ENCODE peak calls at places on chromosomes 6 and 20, in eight cellular contexts. One of them, this sample, is unnamed.

GRCh38 chr6:20791932-20792331 is 257.7 kb downstream of the CDKAL1 start:
- DNase-seq in sigmoid colon: no peak
- DNase-seq in epithelial cell of esophagus: no peak
- DNase-seq in AG10803: peak
- DNase-seq in PC-9: no peak
- DNase-seq in ascending aorta: no peak
- DNase-seq in HCT116: no peak
- DNase-seq in psoas muscle: no peak
- DNase-seq in this sample: no peak

GRCh38 chr20:50727792-50728485 is 3.4 kb upstream of the PARD6B start:
- DNase-seq in sigmoid colon: no peak
- DNase-seq in epithelial cell of esophagus: no peak
- DNase-seq in AG10803: no peak
- DNase-seq in PC-9: no peak
- DNase-seq in ascending aorta: no peak
- DNase-seq in HCT116: no peak
- DNase-seq in psoas muscle: no peak
- DNase-seq in this sample: no peak

GRCh38 chr6:49151461-49151860 is 311.6 kb downstream of the MMUT start:
- DNase-seq in sigmoid colon: no peak
- DNase-seq in epithelial cell of esophagus: no peak
- DNase-seq in AG10803: no peak
- DNase-seq in PC-9: no peak
- DNase-seq in ascending aorta: no peak
- DNase-seq in HCT116: no peak
- DNase-seq in psoas muscle: no peak
- DNase-seq in this sample: no peak

GRCh38 chr6:136582702-136583471 is 32.7 kb upstream of the MAP7 start:
- DNase-seq in sigmoid colon: no peak
- DNase-seq in epithelial cell of esophagus: peak
- DNase-seq in AG10803: peak
- DNase-seq in PC-9: no peak
- DNase-seq in ascending aorta: no peak
- DNase-seq in HCT116: peak
- DNase-seq in psoas muscle: no peak
- DNase-seq in this sample: no peak

GRCh38 chr20:51772236-51772635 is 4.0 kb upstream of the ATP9A start:
- DNase-seq in sigmoid colon: no peak
- DNase-seq in epithelial cell of esophagus: no peak
- DNase-seq in AG10803: no peak
- DNase-seq in PC-9: no peak
- DNase-seq in ascending aorta: no peak
- DNase-seq in HCT116: no peak
- DNase-seq in psoas muscle: no peak
- DNase-seq in this sample: no peak

GRCh38 chr20:4507288-4507719 is 214.4 kb upstream of the PRND start:
- DNase-seq in sigmoid colon: no peak
- DNase-seq in epithelial cell of esophagus: peak
- DNase-seq in AG10803: peak
- DNase-seq in PC-9: no peak
- DNase-seq in ascending aorta: no peak
- DNase-seq in HCT116: no peak
- DNase-seq in psoas muscle: no peak
- DNase-seq in this sample: no peak

GRCh38 chr6:134394905-134395304 is 77.0 kb upstream of the SGK1 start:
- DNase-seq in sigmoid colon: no peak
- DNase-seq in epithelial cell of esophagus: peak
- DNase-seq in AG10803: no peak
- DNase-seq in PC-9: no peak
- DNase-seq in ascending aorta: no peak
- DNase-seq in HCT116: no peak
- DNase-seq in psoas muscle: no peak
- DNase-seq in this sample: no peak

GRCh38 chr20:59561614-59562277 is 42.6 kb upstream of the PHACTR3 start:
- DNase-seq in sigmoid colon: no peak
- DNase-seq in epithelial cell of esophagus: no peak
- DNase-seq in AG10803: no peak
- DNase-seq in PC-9: no peak
- DNase-seq in ascending aorta: no peak
- DNase-seq in HCT116: no peak
- DNase-seq in psoas muscle: no peak
- DNase-seq in this sample: no peak

GRCh38 chr20:44104807-44105517 is 82.0 kb downstream of the JPH2 start:
- DNase-seq in sigmoid colon: peak
- DNase-seq in epithelial cell of esophagus: peak
- DNase-seq in AG10803: peak
- DNase-seq in PC-9: peak
- DNase-seq in ascending aorta: no peak
- DNase-seq in HCT116: no peak
- DNase-seq in psoas muscle: no peak
- DNase-seq in this sample: no peak

GRCh38 chr20:32505723-32506473 is 79.2 kb downstream of the NOL4L start:
- DNase-seq in sigmoid colon: no peak
- DNase-seq in epithelial cell of esophagus: no peak
- DNase-seq in AG10803: no peak
- DNase-seq in PC-9: no peak
- DNase-seq in ascending aorta: no peak
- DNase-seq in HCT116: no peak
- DNase-seq in psoas muscle: no peak
- DNase-seq in this sample: no peak

GRCh38 chr6:36118550-36119107 is 11.7 kb upstream of the MAPK13 start:
- DNase-seq in sigmoid colon: peak
- DNase-seq in epithelial cell of esophagus: peak
- DNase-seq in AG10803: no peak
- DNase-seq in PC-9: peak
- DNase-seq in ascending aorta: no peak
- DNase-seq in HCT116: no peak
- DNase-seq in psoas muscle: peak
- DNase-seq in this sample: no peak

GRCh38 chr20:32582659-32583580 is 2.2 kb downstream of the NOL4L start:
- DNase-seq in sigmoid colon: no peak
- DNase-seq in epithelial cell of esophagus: no peak
- DNase-seq in AG10803: no peak
- DNase-seq in PC-9: peak
- DNase-seq in ascending aorta: no peak
- DNase-seq in HCT116: no peak
- DNase-seq in psoas muscle: no peak
- DNase-seq in this sample: peak

GRCh38 chr20:46001498-46001897 is 7.2 kb upstream of the MMP9 start:
- DNase-seq in sigmoid colon: peak
- DNase-seq in epithelial cell of esophagus: no peak
- DNase-seq in AG10803: no peak
- DNase-seq in PC-9: no peak
- DNase-seq in ascending aorta: no peak
- DNase-seq in HCT116: no peak
- DNase-seq in psoas muscle: no peak
- DNase-seq in this sample: no peak

GRCh38 chr6:26454641-26455040 is 3.1 kb upstream of the BTN2A1 start:
- DNase-seq in sigmoid colon: no peak
- DNase-seq in epithelial cell of esophagus: no peak
- DNase-seq in AG10803: peak
- DNase-seq in PC-9: no peak
- DNase-seq in ascending aorta: no peak
- DNase-seq in HCT116: no peak
- DNase-seq in psoas muscle: no peak
- DNase-seq in this sample: no peak

GRCh38 chr6:16576391-16577368 is 184.6 kb downstream of the ATXN1 start:
- DNase-seq in sigmoid colon: no peak
- DNase-seq in epithelial cell of esophagus: peak
- DNase-seq in AG10803: no peak
- DNase-seq in PC-9: no peak
- DNase-seq in ascending aorta: no peak
- DNase-seq in HCT116: no peak
- DNase-seq in psoas muscle: no peak
- DNase-seq in this sample: no peak

DNA sequence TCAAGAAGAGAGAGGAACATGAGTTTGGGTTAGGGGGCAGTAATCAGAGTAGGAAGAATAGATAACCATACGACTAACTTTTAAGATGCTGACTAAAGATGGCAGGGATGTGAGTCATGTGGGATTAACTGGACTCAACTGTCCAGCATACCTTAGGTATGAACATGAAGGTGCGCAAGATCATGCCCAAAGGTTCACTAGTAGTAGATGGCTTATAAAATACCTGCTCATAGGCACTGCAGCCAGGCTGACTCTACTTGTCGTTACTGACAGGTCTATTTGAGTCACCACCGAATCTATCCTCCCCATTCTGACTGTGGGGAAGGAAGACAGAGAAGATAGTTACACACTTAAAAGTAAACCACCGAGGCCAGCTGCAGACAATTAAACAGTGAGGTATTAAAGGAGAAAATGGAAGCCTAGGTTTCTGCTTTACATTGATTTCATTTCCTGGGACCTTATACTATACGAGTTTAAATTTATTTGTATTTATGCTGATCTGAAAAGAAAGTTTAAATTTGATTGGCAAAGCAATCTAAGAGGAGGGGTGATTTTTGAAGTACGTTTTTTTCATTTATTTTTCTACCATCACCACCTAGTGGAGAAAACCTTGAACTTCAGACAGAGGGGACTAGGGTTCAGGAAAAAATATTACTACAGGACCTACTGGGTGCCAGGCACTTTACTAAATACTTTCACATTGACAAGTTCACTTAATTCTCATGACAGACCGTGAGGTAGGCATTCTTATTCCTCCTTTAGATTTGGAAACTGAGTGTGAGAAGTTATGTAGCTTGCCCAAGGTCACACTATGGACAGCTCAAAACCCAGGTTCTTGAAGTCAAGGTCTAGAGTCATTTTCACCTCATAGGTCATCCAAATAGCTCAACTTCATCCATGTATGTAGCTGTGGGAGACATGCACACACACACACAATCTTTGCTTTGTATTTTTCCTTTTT is 4.0 kb upstream of the WRNIP1 start:
- DNase-seq in sigmoid colon: no peak
- DNase-seq in epithelial cell of esophagus: peak
- DNase-seq in AG10803: no peak
- DNase-seq in PC-9: no peak
- DNase-seq in ascending aorta: no peak
- DNase-seq in HCT116: no peak
- DNase-seq in psoas muscle: no peak
- DNase-seq in this sample: no peak
- TF ChIP-seq CTCF in sigmoid colon: no peak
- TF ChIP-seq CTCF in epithelial cell of esophagus: peak
- TF ChIP-seq CTCF in AG10803: peak
- TF ChIP-seq CTCF in PC-9: peak
- TF ChIP-seq CTCF in ascending aorta: peak
- TF ChIP-seq CTCF in HCT116: peak
- TF ChIP-seq CTCF in psoas muscle: peak
- TF ChIP-seq CTCF in this sample: no peak

GRCh38 chr6:159170999-159171712 is 2.0 kb downstream of the FNDC1 start:
- DNase-seq in sigmoid colon: no peak
- DNase-seq in epithelial cell of esophagus: peak
- DNase-seq in AG10803: peak
- DNase-seq in PC-9: no peak
- DNase-seq in ascending aorta: no peak
- DNase-seq in HCT116: no peak
- DNase-seq in psoas muscle: no peak
- DNase-seq in this sample: no peak

GRCh38 chr6:159168536-159169192 is 536 bp upstream of the FNDC1 start:
- DNase-seq in sigmoid colon: peak
- DNase-seq in epithelial cell of esophagus: no peak
- DNase-seq in AG10803: peak
- DNase-seq in PC-9: no peak
- DNase-seq in ascending aorta: no peak
- DNase-seq in HCT116: no peak
- DNase-seq in psoas muscle: peak
- DNase-seq in this sample: no peak

GRCh38 chr6:159170333-159170672 is 1.1 kb downstream of the FNDC1 start:
- DNase-seq in sigmoid colon: no peak
- DNase-seq in epithelial cell of esophagus: no peak
- DNase-seq in AG10803: peak
- DNase-seq in PC-9: no peak
- DNase-seq in ascending aorta: no peak
- DNase-seq in HCT116: no peak
- DNase-seq in psoas muscle: no peak
- DNase-seq in this sample: no peak

GRCh38 chr6:159169557-159170332 is 545 bp downstream of the FNDC1 start:
- DNase-seq in sigmoid colon: peak
- DNase-seq in epithelial cell of esophagus: peak
- DNase-seq in AG10803: peak
- DNase-seq in PC-9: no peak
- DNase-seq in ascending aorta: no peak
- DNase-seq in HCT116: no peak
- DNase-seq in psoas muscle: no peak
- DNase-seq in this sample: peak

GRCh38 chr6:159169193-159169555 is at the start of gene FNDC1:
- DNase-seq in sigmoid colon: no peak
- DNase-seq in epithelial cell of esophagus: no peak
- DNase-seq in AG10803: peak
- DNase-seq in PC-9: peak
- DNase-seq in ascending aorta: no peak
- DNase-seq in HCT116: no peak
- DNase-seq in psoas muscle: peak
- DNase-seq in this sample: peak
- TF ChIP-seq CTCF in sigmoid colon: no peak
- TF ChIP-seq CTCF in epithelial cell of esophagus: no peak
- TF ChIP-seq CTCF in AG10803: no peak
- TF ChIP-seq CTCF in PC-9: no peak
- TF ChIP-seq CTCF in ascending aorta: peak
- TF ChIP-seq CTCF in HCT116: peak
- TF ChIP-seq CTCF in psoas muscle: peak
- TF ChIP-seq CTCF in this sample: no peak

DNA sequence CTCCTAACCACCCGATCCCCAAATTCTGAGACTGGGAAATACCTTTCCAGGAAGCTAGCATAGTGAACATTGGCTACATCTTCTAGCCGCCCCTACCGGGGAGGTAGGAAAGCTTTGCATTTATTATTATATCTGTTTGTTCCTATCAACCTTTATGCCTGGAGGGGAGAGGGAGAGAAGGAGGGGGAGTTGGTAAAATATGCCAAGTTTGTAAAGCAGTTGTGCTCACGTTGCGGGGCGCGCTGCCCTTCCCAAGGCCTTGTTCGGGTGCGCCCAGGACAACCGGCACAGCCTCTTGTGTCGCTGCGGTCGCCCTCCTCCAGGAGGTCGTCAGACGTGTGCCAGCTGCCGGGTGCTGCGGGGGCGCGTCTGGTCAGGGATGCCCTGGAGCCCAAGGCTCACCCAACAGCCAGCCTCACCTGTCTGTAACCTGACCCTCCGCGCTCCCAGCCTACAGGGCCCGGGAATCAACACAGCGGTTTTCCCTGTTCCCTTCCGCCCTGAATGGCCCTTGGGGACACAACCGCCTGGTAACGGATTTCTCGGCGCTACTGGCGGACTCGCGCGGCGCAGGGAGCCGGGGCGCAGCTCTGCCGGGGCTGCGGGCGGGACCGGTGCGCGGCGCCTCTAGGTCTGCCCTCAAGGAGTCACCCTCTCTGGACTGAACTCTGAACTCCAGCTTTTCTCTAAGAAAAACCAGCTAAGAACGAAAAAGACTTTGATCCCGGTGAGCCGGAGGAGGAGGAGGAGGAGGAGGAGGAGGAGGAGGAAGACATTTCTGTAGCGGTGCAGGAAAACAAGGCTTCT is 1.1 kb upstream of the OVOL2 start:
- DNase-seq in sigmoid colon: no peak
- DNase-seq in epithelial cell of esophagus: peak
- DNase-seq in AG10803: no peak
- DNase-seq in PC-9: peak
- DNase-seq in ascending aorta: no peak
- DNase-seq in HCT116: peak
- DNase-seq in psoas muscle: no peak
- DNase-seq in this sample: no peak
- TF ChIP-seq CTCF in sigmoid colon: no peak
- TF ChIP-seq CTCF in epithelial cell of esophagus: peak
- TF ChIP-seq CTCF in AG10803: no peak
- TF ChIP-seq CTCF in PC-9: no peak
- TF ChIP-seq CTCF in ascending aorta: no peak
- TF ChIP-seq CTCF in HCT116: no peak
- TF ChIP-seq CTCF in psoas muscle: no peak
- TF ChIP-seq CTCF in this sample: no peak

GRCh38 chr6:157981395-157982296 is at the start of gene SYNJ2:
- DNase-seq in sigmoid colon: peak
- DNase-seq in epithelial cell of esophagus: peak
- DNase-seq in AG10803: peak
- DNase-seq in PC-9: peak
- DNase-seq in ascending aorta: no peak
- DNase-seq in HCT116: no peak
- DNase-seq in psoas muscle: peak
- DNase-seq in this sample: peak
- TF ChIP-seq CTCF in sigmoid colon: peak
- TF ChIP-seq CTCF in epithelial cell of esophagus: peak
- TF ChIP-seq CTCF in AG10803: peak
- TF ChIP-seq CTCF in PC-9: peak
- TF ChIP-seq CTCF in ascending aorta: peak
- TF ChIP-seq CTCF in HCT116: peak
- TF ChIP-seq CTCF in psoas muscle: peak
- TF ChIP-seq CTCF in this sample: no peak

This sample was measured in activated B cell treated with CpG ODN at 0.5 μM for 24 hours.